ENCODE peak calls at places on chromosomes 7 and 10, in five cellular contexts. One of them, this sample, is unnamed.

GRCh38 chr10:73044378-73045285 is 52.0 kb downstream of the P4HA1 start:
- DNase-seq in HepG2: no peak
- DNase-seq in K562: no peak
- DNase-seq in IMR-90: peak
- DNase-seq in A549: no peak
- DNase-seq in this sample: no peak

GRCh38 chr10:110563132-110563531 is 4.4 kb upstream of the SMC3 start:
- DNase-seq in HepG2: no peak
- DNase-seq in K562: no peak
- DNase-seq in IMR-90: no peak
- DNase-seq in A549: no peak
- DNase-seq in this sample: no peak

GRCh38 chr7:124032369-124033092 is at the start of gene TMEM229A:
- DNase-seq in HepG2: no peak
- DNase-seq in K562: no peak
- DNase-seq in IMR-90: peak
- DNase-seq in A549: peak
- DNase-seq in this sample: peak

GRCh38 chr7:87831127-87831526 is 45.0 kb downstream of the SLC25A40 start:
- DNase-seq in HepG2: no peak
- DNase-seq in K562: no peak
- DNase-seq in IMR-90: peak
- DNase-seq in A549: no peak
- DNase-seq in this sample: no peak

GRCh38 chr10:11143240-11143639 is 125.6 kb downstream of the CELF2 start:
- DNase-seq in HepG2: no peak
- DNase-seq in K562: no peak
- DNase-seq in IMR-90: no peak
- DNase-seq in A549: no peak
- DNase-seq in this sample: no peak

GRCh38 chr7:128882134-128882533 is 19.5 kb downstream of the ATP6V1F start:
- DNase-seq in HepG2: no peak
- DNase-seq in K562: no peak
- DNase-seq in IMR-90: no peak
- DNase-seq in A549: no peak
- DNase-seq in this sample: no peak

GRCh38 chr10:48801026-48801425 is 116.4 kb downstream of the WDFY4 start:
- DNase-seq in HepG2: no peak
- DNase-seq in K562: no peak
- DNase-seq in IMR-90: no peak
- DNase-seq in A549: no peak
- DNase-seq in this sample: no peak

GRCh38 chr7:20199015-20199737 is 18.0 kb downstream of the MACC1 start:
- DNase-seq in HepG2: no peak
- DNase-seq in K562: peak
- DNase-seq in IMR-90: peak
- DNase-seq in A549: no peak
- DNase-seq in this sample: no peak

GRCh38 chr7:151167197-151167911 is at the start of gene GBX1:
- DNase-seq in HepG2: no peak
- DNase-seq in K562: peak
- DNase-seq in IMR-90: no peak
- DNase-seq in A549: peak
- DNase-seq in this sample: peak

GRCh38 chr10:63077800-63078199 is 55.3 kb upstream of the NRBF2 start:
- DNase-seq in HepG2: no peak
- DNase-seq in K562: no peak
- DNase-seq in IMR-90: no peak
- DNase-seq in A549: no peak
- DNase-seq in this sample: no peak

GRCh38 chr7:70638381-70639128 is 493.4 kb upstream of the GALNT17 start:
- DNase-seq in HepG2: no peak
- DNase-seq in K562: no peak
- DNase-seq in IMR-90: peak
- DNase-seq in A549: no peak
- DNase-seq in this sample: no peak

GRCh38 chr7:46015107-46015868 is 94.2 kb upstream of the IGFBP3 start:
- DNase-seq in HepG2: peak
- DNase-seq in K562: no peak
- DNase-seq in IMR-90: peak
- DNase-seq in A549: no peak
- DNase-seq in this sample: peak

GRCh38 chr10:21534611-21535493 is 820 bp downstream of the MLLT10 start:
- DNase-seq in HepG2: peak
- DNase-seq in K562: peak
- DNase-seq in IMR-90: peak
- DNase-seq in A549: peak
- DNase-seq in this sample: peak

GRCh38 chr10:50508315-50509051 is 115.3 kb downstream of the SGMS1 start:
- DNase-seq in HepG2: peak
- DNase-seq in K562: no peak
- DNase-seq in IMR-90: no peak
- DNase-seq in A549: no peak
- DNase-seq in this sample: no peak

GRCh38 chr7:91351374-91351773 is 87.1 kb downstream of the FZD1 start:
- DNase-seq in HepG2: peak
- DNase-seq in K562: no peak
- DNase-seq in IMR-90: peak
- DNase-seq in A549: no peak
- DNase-seq in this sample: no peak

GRCh38 chr10:61016007-61016406 is 72.0 kb upstream of the RHOBTB1 start:
- DNase-seq in HepG2: peak
- DNase-seq in K562: no peak
- DNase-seq in IMR-90: no peak
- DNase-seq in A549: no peak
- DNase-seq in this sample: no peak

GRCh38 chr7:149459540-149460433 is 1.1 kb downstream of the ZNF777 start:
- DNase-seq in HepG2: no peak
- DNase-seq in K562: peak
- DNase-seq in IMR-90: no peak
- DNase-seq in A549: peak
- DNase-seq in this sample: peak

GRCh38 chr7:142248-142955 is 50.0 kb upstream of the FAM20C start:
- DNase-seq in HepG2: peak
- DNase-seq in K562: no peak
- DNase-seq in IMR-90: no peak
- DNase-seq in A549: no peak
- DNase-seq in this sample: no peak

GRCh38 chr7:157439761-157440160 is 103.0 kb downstream of the DNAJB6 start:
- DNase-seq in HepG2: no peak
- DNase-seq in K562: no peak
- DNase-seq in IMR-90: no peak
- DNase-seq in A549: no peak
- DNase-seq in this sample: no peak

GRCh38 chr7:101787864-101788263 is 29.6 kb upstream of the CUX1 start:
- DNase-seq in HepG2: no peak
- DNase-seq in K562: no peak
- DNase-seq in IMR-90: no peak
- DNase-seq in A549: no peak
- DNase-seq in this sample: no peak

GRCh38 chr7:25391295-25391861 is 163.1 kb upstream of the NPVF start:
- DNase-seq in HepG2: peak
- DNase-seq in K562: peak
- DNase-seq in IMR-90: peak
- DNase-seq in A549: peak
- DNase-seq in this sample: no peak

GRCh38 chr10:107034023-107034422 is 130.5 kb downstream of the SORCS1 start:
- DNase-seq in HepG2: no peak
- DNase-seq in K562: no peak
- DNase-seq in IMR-90: no peak
- DNase-seq in A549: no peak
- DNase-seq in this sample: no peak

GRCh38 chr10:36808625-36809362 is 316.6 kb upstream of the ANKRD30A start:
- DNase-seq in HepG2: no peak
- DNase-seq in K562: no peak
- DNase-seq in IMR-90: peak
- DNase-seq in A549: no peak
- DNase-seq in this sample: no peak

GRCh38 chr7:116524609-116525297 is at the start of gene CAV1:
- DNase-seq in HepG2: no peak
- DNase-seq in K562: peak
- DNase-seq in IMR-90: peak
- DNase-seq in A549: peak
- DNase-seq in this sample: peak

DNA sequence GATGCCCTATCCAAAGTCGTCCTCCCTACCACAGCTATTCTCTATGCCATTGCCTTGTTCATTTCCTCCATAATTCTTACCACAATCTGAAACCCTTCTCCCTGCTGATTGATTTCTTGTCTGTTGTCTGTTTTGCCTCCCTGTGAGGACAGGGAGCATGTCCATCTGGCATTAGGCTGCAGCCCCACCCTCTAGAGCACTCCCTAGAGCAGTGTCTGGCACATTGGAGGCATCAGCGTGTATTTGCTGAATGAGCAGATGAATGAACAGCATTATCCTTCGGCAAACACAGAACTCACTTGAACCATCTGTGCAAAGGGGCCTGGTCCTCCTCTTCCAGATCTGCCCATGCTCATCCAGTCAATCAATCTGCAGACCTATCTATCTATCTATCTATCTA is 5.1 kb upstream of the DMBT1 start:
- DNase-seq in HepG2: no peak
- DNase-seq in K562: no peak
- DNase-seq in IMR-90: no peak
- DNase-seq in A549: no peak
- DNase-seq in this sample: no peak
- TF ChIP-seq MAFK in HepG2: no peak
- TF ChIP-seq MAFK in K562: no peak
- TF ChIP-seq MAFK in IMR-90: no peak
- TF ChIP-seq MAFK in A549: no peak
- TF ChIP-seq MAFK in this sample: no peak

DNA sequence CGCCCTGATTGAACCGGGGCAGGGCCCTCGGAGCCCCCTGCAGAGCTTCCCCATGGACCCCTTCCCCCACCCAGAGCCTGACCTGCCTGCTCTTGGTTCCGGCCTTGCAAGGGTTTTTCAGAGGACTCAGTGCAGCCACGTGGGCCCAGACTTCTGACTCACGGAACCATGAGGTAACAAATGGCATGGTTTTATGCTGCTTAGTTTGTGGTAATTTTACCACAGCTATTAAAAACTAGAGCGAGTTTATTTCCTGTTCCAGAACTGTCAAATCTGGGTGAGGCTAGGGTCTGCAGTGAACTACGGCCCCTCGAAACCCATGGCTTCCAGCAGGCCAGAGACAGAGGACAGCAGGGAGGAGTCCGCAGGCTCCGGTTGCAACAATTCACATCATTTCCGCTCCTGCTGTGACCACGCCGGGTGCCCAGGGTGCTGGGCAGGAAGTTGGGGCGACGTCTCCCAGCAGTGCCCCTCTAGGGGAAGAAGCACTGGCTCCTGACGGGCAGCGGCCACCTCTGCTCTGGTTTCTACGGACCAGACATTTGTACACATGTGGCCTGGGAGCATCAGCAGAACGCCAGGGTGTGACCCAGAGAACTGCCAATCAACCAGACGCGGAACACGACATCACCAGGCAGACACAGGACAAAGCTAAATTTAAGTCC is 74.8 kb downstream of the ADARB2 start:
- DNase-seq in HepG2: no peak
- DNase-seq in K562: no peak
- DNase-seq in IMR-90: no peak
- DNase-seq in A549: no peak
- DNase-seq in this sample: no peak
- TF ChIP-seq MAFK in HepG2: no peak
- TF ChIP-seq MAFK in K562: no peak
- TF ChIP-seq MAFK in IMR-90: no peak
- TF ChIP-seq MAFK in A549: no peak
- TF ChIP-seq MAFK in this sample: no peak

GRCh38 chr10:71246591-71247143 is 34.3 kb downstream of the UNC5B start:
- DNase-seq in HepG2: no peak
- DNase-seq in K562: no peak
- DNase-seq in IMR-90: no peak
- DNase-seq in A549: peak
- DNase-seq in this sample: no peak
- TF ChIP-seq MAFK in HepG2: no peak
- TF ChIP-seq MAFK in K562: no peak
- TF ChIP-seq MAFK in IMR-90: no peak
- TF ChIP-seq MAFK in A549: no peak
- TF ChIP-seq MAFK in this sample: no peak

DNA sequence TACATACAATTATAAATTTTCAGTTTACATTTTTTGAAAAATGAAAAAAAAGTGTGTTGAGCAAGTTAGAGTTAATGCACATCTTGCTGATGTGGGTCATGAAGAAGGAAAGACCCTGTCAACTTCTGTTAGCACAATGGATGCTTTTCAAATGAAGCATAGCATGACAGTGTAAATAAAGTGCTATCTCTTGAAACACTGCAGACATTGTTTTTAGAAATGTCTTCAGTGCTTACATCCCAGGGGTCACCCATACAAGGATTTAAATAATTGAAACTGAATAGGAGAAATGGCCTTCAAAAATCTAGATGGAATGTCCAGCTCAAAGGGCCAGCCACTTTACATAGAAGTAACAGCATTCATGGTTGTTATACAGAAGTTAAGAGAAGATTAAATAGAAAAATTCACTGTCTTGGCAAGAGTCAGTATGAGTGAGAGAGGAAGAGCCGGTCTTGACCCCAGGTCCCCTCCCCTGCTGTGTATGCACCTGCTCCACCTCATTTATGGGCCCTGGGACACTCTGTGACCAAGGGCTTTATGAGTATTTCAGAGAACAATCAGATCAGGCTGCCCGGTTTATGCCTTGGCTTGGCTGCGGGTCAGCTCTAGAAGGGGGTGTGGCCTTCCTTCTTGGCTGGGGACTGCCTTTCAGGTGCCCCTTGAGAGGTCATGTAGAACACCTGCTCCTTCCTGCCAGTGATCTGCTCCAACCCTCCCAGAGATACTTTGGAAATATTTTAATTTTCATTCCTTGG is 237.7 kb upstream of the TMEM72 start:
- DNase-seq in HepG2: peak
- DNase-seq in K562: no peak
- DNase-seq in IMR-90: no peak
- DNase-seq in A549: no peak
- DNase-seq in this sample: no peak
- TF ChIP-seq MAFK in HepG2: no peak
- TF ChIP-seq MAFK in K562: no peak
- TF ChIP-seq MAFK in IMR-90: no peak
- TF ChIP-seq MAFK in A549: no peak
- TF ChIP-seq MAFK in this sample: no peak

GRCh38 chr10:77637986-77638765 is 568 bp upstream of the KCNMA1 start:
- DNase-seq in HepG2: no peak
- DNase-seq in K562: no peak
- DNase-seq in IMR-90: peak
- DNase-seq in A549: peak
- DNase-seq in this sample: no peak
- TF ChIP-seq MAFK in HepG2: no peak
- TF ChIP-seq MAFK in K562: no peak
- TF ChIP-seq MAFK in IMR-90: no peak
- TF ChIP-seq MAFK in A549: no peak
- TF ChIP-seq MAFK in this sample: no peak

This sample was measured in H1.